ENCODE peak calls at places on chromosomes 7 and 10, in nine cellular contexts. X is right cardiac atrium; H is body of pancreas; P is neural progenitor cell; N is tibial nerve; V is H9; S is CD8-positive, alpha-beta memory T cell; R is Peyer's patch; Y is PC-3. E is an unnamed sample.

GRCh38 chr7:144513332-144513731 is 109.8 kb upstream of the NOBOX start:
- DNase-seq in H (no peak), P (peak; percentile 59), X (no peak), Y (peak; percentile 40), S (no peak), R (no peak), V (no peak), N (no peak), E (no peak)

GRCh38 chr7:69701241-69701741 is 103.0 kb downstream of the AUTS2 start:
- DNase-seq in Y (no peak), R (no peak), P (no peak), N (no peak), X (no peak), S (no peak), H (no peak), V (no peak), E (no peak)

GRCh38 chr7:151940048-151940845 is 16.0 kb upstream of the GALNTL5 start:
- DNase-seq in S (no peak), H (no peak), Y (peak; percentile 94), R (no peak), N (no peak), P (no peak), V (no peak), X (peak; percentile 57), E (no peak)

GRCh38 chr7:132373879-132374278 is 202.4 kb downstream of the PLXNA4 start:
- DNase-seq in Y (no peak), V (no peak), R (no peak), P (no peak), S (no peak), H (no peak), X (no peak), N (no peak), E (no peak)

GRCh38 chr7:101251871-101252659 is 7.2 kb upstream of the FIS1 start:
- DNase-seq in H (peak; percentile 98), V (peak; percentile 99), S (peak; percentile 97), P (peak; percentile 99), Y (peak; percentile 97), X (peak; percentile 99), R (peak; percentile 99), N (peak; percentile 88), E (peak; percentile 98)

GRCh38 chr7:95684037-95684436 is 87.7 kb upstream of the PDK4 start:
- DNase-seq in H (no peak), N (no peak), P (peak; percentile 27), R (no peak), X (no peak), V (no peak), S (no peak), Y (peak; percentile 61), E (peak; percentile 67)

GRCh38 chr7:41472427-41473125 is 230.3 kb downstream of the INHBA start:
- DNase-seq in X (no peak), N (no peak), R (no peak), P (no peak), V (no peak), Y (peak; percentile 3), H (no peak), S (no peak), E (no peak)

GRCh38 chr10:4337581-4337980 is 488.4 kb upstream of the AKR1E2 start:
- DNase-seq in H (no peak), Y (no peak), S (no peak), P (no peak), N (no peak), R (no peak), X (no peak), V (no peak), E (peak; percentile 17)

GRCh38 chr10:124005091-124005490 is 88.3 kb downstream of the CHST15 start:
- DNase-seq in V (no peak), R (peak; percentile 40), P (no peak), N (no peak), H (peak; percentile 4), S (no peak), Y (no peak), X (no peak), E (no peak)

GRCh38 chr7:21941570-21942224 is 4.0 kb downstream of the CDCA7L start:
- DNase-seq in V (no peak), N (no peak), S (no peak), Y (peak; percentile 42), P (no peak), R (peak; percentile 51), X (no peak), H (no peak), E (no peak)

GRCh38 chr10:3749011-3749410 is 36.0 kb downstream of the KLF6 start:
- DNase-seq in R (peak; percentile 19), X (no peak), H (no peak), N (no peak), V (no peak), S (no peak), P (no peak), Y (no peak), E (no peak)

GRCh38 chr7:53237344-53237913 is 202.0 kb downstream of the POM121L12 start:
- DNase-seq in H (no peak), R (no peak), P (no peak), N (no peak), S (no peak), X (peak; percentile 13), V (no peak), Y (no peak), E (no peak)

GRCh38 chr10:47383254-47384147 is 592 bp downstream of the ZNF488 start:
- DNase-seq in V (peak; percentile 84), P (peak; percentile 23), S (no peak), X (no peak), R (peak; percentile 40), Y (no peak), N (no peak), H (no peak), E (peak; percentile 17)

GRCh38 chr7:120988591-120989299 is at the start of gene CPED1:
- DNase-seq in V (peak; percentile 60), P (peak; percentile 77), H (peak; percentile 46), X (peak; percentile 82), Y (peak; percentile 55), S (peak; percentile 15), N (peak; percentile 73), R (peak; percentile 75), E (peak; percentile 82)

GRCh38 chr10:80598951-80599350 is 61.2 kb downstream of the SH2D4B start:
- DNase-seq in Y (no peak), R (peak; percentile 24), P (no peak), S (no peak), V (no peak), N (no peak), H (no peak), X (no peak), E (no peak)

GRCh38 chr10:112565434-112566053 is 118.5 kb downstream of the VTI1A start:
- DNase-seq in Y (peak; percentile 83), R (peak; percentile 59), H (peak; percentile 49), V (peak; percentile 44), P (peak; percentile 79), X (no peak), N (no peak), S (peak; percentile 1), E (peak; percentile 61)

GRCh38 chr7:102451371-102452054 is 13.2 kb downstream of the ALKBH4 start:
- DNase-seq in X (no peak), V (peak; percentile 78), Y (no peak), R (no peak), N (no peak), S (no peak), P (peak; percentile 83), H (no peak), E (peak; percentile 87)

DNA sequence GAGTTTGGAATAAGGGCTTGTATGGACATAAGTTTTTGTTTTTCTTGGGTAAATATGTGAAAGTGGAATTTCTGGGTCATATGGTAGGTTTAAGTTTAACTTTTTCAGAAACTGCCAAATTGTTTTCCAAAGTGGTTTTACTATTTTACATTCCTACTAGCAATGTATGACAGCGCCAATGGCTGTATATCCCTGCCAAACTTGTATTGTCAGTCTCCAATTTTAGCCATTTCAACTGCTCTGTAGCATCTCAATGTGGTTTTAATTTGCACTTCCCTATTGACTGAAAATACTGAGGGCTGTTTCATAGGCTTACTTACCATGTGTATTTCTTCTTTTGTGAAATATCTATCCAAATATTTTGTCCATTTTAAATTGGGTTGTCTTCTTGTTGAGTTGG is 90.5 kb upstream of the ZNF32 start:
- DNase-seq in N (no peak), X (no peak), V (no peak), Y (no peak), H (no peak), P (no peak), R (no peak), S (no peak), E (no peak)
- H3K9me3 ChIP-seq in N (no peaks in the 10 kb centered on the region), X (no peaks in the 10 kb centered on the region), V (no peaks in the 10 kb centered on the region), Y (no peaks in the 10 kb centered on the region), H (no peaks in the 10 kb centered on the region), P (no peaks in the 10 kb centered on the region), R (no peaks in the 10 kb centered on the region), S (no peaks in the 10 kb centered on the region), E (no peaks in the 10 kb centered on the region)

DNA sequence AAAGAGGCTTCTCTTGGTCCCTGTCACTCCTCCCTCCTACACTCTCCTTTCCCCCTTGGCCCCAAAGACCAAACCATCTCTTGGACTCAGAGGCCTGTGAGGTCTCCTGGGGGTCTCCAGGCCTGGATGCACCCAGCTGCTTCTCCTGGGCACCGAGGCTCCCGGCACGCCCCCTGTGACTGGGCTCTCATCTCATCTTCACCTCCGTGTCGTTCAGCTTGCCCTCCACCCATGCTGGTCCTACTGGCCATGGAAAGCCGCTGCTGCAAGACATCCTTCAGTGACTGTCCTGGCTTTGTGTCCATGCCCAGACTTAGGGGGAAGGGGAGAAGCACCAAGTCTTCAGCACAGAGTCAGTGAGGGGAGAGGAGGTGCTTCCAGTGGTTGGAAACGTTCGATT is 141.4 kb upstream of the RET start:
- DNase-seq in N (no peak), V (no peak), Y (no peak), X (no peak), R (no peak), P (no peak), S (no peak), H (no peak), E (no peak)
- H3K27me3 ChIP-seq in N (no peaks in the 10 kb centered on the region), V (no peaks in the 10 kb centered on the region), Y (peaks cover 35% of the 10 kb centered on the region), X (no peaks in the 10 kb centered on the region), R (no peaks in the 10 kb centered on the region), P (peaks cover 47% of the 10 kb centered on the region), S (no peaks in the 10 kb centered on the region), H (no peaks in the 10 kb centered on the region), E (no peaks in the 10 kb centered on the region)

DNA sequence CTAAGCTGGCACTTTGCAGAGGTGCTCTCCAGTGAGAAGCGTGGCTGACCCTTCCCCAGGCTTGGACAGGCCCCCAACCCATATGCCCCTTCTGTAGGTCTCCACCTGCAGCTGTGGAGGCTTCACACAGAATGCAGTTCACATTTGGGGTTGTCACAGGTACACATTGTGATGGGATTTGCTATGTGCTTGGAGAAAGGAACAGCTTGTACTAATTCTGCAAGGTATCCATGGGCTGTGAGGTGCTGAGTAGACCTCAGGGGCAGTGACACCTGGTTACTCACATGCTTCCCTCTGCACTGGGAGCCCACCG is 188.9 kb downstream of the CXCL12 start:
- DNase-seq in N (no peak), V (no peak), X (no peak), R (no peak), Y (no peak), S (no peak), H (no peak), P (no peak), E (no peak)
- H3K4me1 ChIP-seq in N (peaks cover 45% of the 10 kb centered on the region), V (no peaks in the 10 kb centered on the region), X (peaks cover 7% of the 10 kb centered on the region), R (peaks cover 13% of the 10 kb centered on the region), Y (peaks cover 4% of the 10 kb centered on the region), S (no peaks in the 10 kb centered on the region), H (peaks cover 13% of the 10 kb centered on the region), P (no peaks in the 10 kb centered on the region), E (peaks cover 3% of the 10 kb centered on the region)

DNA sequence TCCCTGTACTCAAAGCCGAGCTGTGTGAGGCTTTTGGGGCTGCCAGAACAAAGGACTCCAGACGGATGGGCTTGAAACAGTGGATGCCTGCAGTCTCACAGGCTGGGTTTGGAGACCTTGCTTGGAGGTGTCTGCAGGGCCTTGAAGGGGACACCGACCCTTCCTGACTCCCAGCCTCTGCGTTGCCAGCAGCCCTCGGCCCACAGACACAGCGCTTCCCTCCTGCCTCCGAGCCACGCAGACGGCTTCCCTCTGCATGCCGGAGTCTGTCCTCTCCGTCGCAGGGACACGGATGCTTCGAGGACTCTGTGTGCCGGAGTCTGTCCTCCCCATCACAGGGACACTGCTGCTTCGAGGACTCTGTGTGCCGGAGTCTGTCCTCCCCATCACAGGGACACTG is 524.7 kb downstream of the DNAJB6 start:
- DNase-seq in P (no peak), S (no peak), R (no peak), H (no peak), N (no peak), Y (no peak), X (no peak), V (no peak), E (no peak)
- H3K9me3 ChIP-seq in P (no peaks in the 10 kb centered on the region), S (no peaks in the 10 kb centered on the region), R (no peaks in the 10 kb centered on the region), H (no peaks in the 10 kb centered on the region), N (no peaks in the 10 kb centered on the region), Y (no peaks in the 10 kb centered on the region), X (no peaks in the 10 kb centered on the region), V (no peaks in the 10 kb centered on the region), E (no peaks in the 10 kb centered on the region)